ENCODE peak calls at places on chromosome 9, in four cellular contexts. One of them, this sample, is unnamed.

GRCh38 chr9:119283118-119283794 is 86.0 kb downstream of the BRINP1 start:
- DNase-seq in HepG2: no peak
- DNase-seq in K562: no peak
- DNase-seq in GM12878: no peak
- DNase-seq in this sample: peak; percentile 55

GRCh38 chr9:37961346-37961745 is 57.4 kb upstream of the SLC25A51 start:
- DNase-seq in HepG2: no peak
- DNase-seq in K562: no peak
- DNase-seq in GM12878: no peak
- DNase-seq in this sample: no peak

GRCh38 chr9:125551781-125552180 is 155.2 kb downstream of the MAPKAP1 start:
- DNase-seq in HepG2: no peak
- DNase-seq in GM12878: no peak
- DNase-seq in K562: no peak
- DNase-seq in this sample: no peak

GRCh38 chr9:2623046-2623865 is 1.7 kb downstream of the VLDLR start:
- DNase-seq in HepG2: peak; percentile 33
- DNase-seq in GM12878: no peak
- DNase-seq in K562: no peak
- DNase-seq in this sample: peak; percentile 43

GRCh38 chr9:37036237-37037136 is 2.4 kb upstream of the PAX5 start:
- DNase-seq in K562: no peak
- DNase-seq in HepG2: no peak
- DNase-seq in GM12878: no peak
- DNase-seq in this sample: peak; percentile 59

GRCh38 chr9:85016389-85016997 is 347.0 kb downstream of the NTRK2 start:
- DNase-seq in K562: no peak
- DNase-seq in GM12878: no peak
- DNase-seq in HepG2: peak; percentile 53
- DNase-seq in this sample: no peak

GRCh38 chr9:38091310-38092199 is 22.5 kb upstream of the SHB start:
- DNase-seq in HepG2: no peak
- DNase-seq in K562: no peak
- DNase-seq in GM12878: no peak
- DNase-seq in this sample: no peak

GRCh38 chr9:21443849-21444625 is 3.8 kb downstream of the IFNA1 start:
- DNase-seq in GM12878: peak; percentile 69
- DNase-seq in K562: no peak
- DNase-seq in HepG2: no peak
- DNase-seq in this sample: no peak

GRCh38 chr9:121294866-121295661 is 27.1 kb downstream of the GSN start:
- DNase-seq in K562: no peak
- DNase-seq in GM12878: no peak
- DNase-seq in HepG2: peak; percentile 82
- DNase-seq in this sample: no peak

GRCh38 chr9:24035816-24036215 is 209.8 kb upstream of the ELAVL2 start:
- DNase-seq in GM12878: no peak
- DNase-seq in K562: no peak
- DNase-seq in HepG2: no peak
- DNase-seq in this sample: no peak

GRCh38 chr9:99385215-99385614 is 163.1 kb downstream of the SEC61B start:
- DNase-seq in HepG2: no peak
- DNase-seq in K562: no peak
- DNase-seq in GM12878: no peak
- DNase-seq in this sample: no peak

GRCh38 chr9:31185831-31186230 is 1198.6 kb upstream of the ACO1 start:
- DNase-seq in GM12878: no peak
- DNase-seq in HepG2: no peak
- DNase-seq in K562: no peak
- DNase-seq in this sample: no peak

GRCh38 chr9:15873573-15874177 is 320.8 kb downstream of the CCDC171 start:
- DNase-seq in K562: no peak
- DNase-seq in GM12878: no peak
- DNase-seq in HepG2: peak; percentile 33
- DNase-seq in this sample: no peak

GRCh38 chr9:69933445-69933844 is 110.2 kb upstream of the MAMDC2 start:
- DNase-seq in HepG2: no peak
- DNase-seq in K562: no peak
- DNase-seq in GM12878: no peak
- DNase-seq in this sample: no peak

GRCh38 chr9:89360465-89360864 is 42.2 kb downstream of the SECISBP2 start:
- DNase-seq in HepG2: no peak
- DNase-seq in K562: no peak
- DNase-seq in GM12878: no peak
- DNase-seq in this sample: no peak

GRCh38 chr9:129270205-129270604 is 92.1 kb upstream of the IER5L start:
- DNase-seq in K562: no peak
- DNase-seq in GM12878: peak; percentile 93
- DNase-seq in HepG2: no peak
- DNase-seq in this sample: no peak

GRCh38 chr9:93575706-93576295 is 583 bp upstream of the PHF2 start:
- DNase-seq in K562: peak; percentile 75
- DNase-seq in HepG2: no peak
- DNase-seq in GM12878: no peak
- DNase-seq in this sample: no peak

GRCh38 chr9:6838158-6838557 is 80.4 kb downstream of the KDM4C start:
- DNase-seq in GM12878: no peak
- DNase-seq in HepG2: no peak
- DNase-seq in K562: no peak
- DNase-seq in this sample: no peak

GRCh38 chr9:92350129-92350739 is 24.5 kb downstream of the CENPP start:
- DNase-seq in K562: no peak
- DNase-seq in GM12878: no peak
- DNase-seq in HepG2: no peak
- DNase-seq in this sample: no peak

GRCh38 chr9:123044556-123044955 is 11.1 kb downstream of the GPR21 start:
- DNase-seq in HepG2: no peak
- DNase-seq in GM12878: no peak
- DNase-seq in K562: no peak
- DNase-seq in this sample: no peak

GRCh38 chr9:81430727-81431126 is 258.6 kb downstream of the TLE1 start:
- DNase-seq in HepG2: no peak
- DNase-seq in K562: no peak
- DNase-seq in GM12878: no peak
- DNase-seq in this sample: no peak

GRCh38 chr9:70292253-70292652 is 33.5 kb downstream of the SMC5 start:
- DNase-seq in GM12878: no peak
- DNase-seq in HepG2: no peak
- DNase-seq in K562: no peak
- DNase-seq in this sample: no peak

GRCh38 chr9:35650341-35651158 is at the start of gene SIT1:
- DNase-seq in K562: no peak
- DNase-seq in GM12878: no peak
- DNase-seq in HepG2: no peak
- DNase-seq in this sample: peak; percentile 23

GRCh38 chr9:123724211-123724831 is 205.6 kb downstream of the DENND1A start:
- DNase-seq in K562: no peak
- DNase-seq in GM12878: no peak
- DNase-seq in HepG2: no peak
- DNase-seq in this sample: no peak

GRCh38 chr9:96232539-96233241 is 69.3 kb downstream of the HSD17B3 start:
- DNase-seq in HepG2: peak; percentile 41
- DNase-seq in K562: peak; percentile 62
- DNase-seq in GM12878: no peak
- DNase-seq in this sample: peak; percentile 48

GRCh38 chr9:16032799-16033198 is 480.0 kb downstream of the CCDC171 start:
- DNase-seq in GM12878: no peak
- DNase-seq in K562: no peak
- DNase-seq in HepG2: no peak
- DNase-seq in this sample: no peak

DNA sequence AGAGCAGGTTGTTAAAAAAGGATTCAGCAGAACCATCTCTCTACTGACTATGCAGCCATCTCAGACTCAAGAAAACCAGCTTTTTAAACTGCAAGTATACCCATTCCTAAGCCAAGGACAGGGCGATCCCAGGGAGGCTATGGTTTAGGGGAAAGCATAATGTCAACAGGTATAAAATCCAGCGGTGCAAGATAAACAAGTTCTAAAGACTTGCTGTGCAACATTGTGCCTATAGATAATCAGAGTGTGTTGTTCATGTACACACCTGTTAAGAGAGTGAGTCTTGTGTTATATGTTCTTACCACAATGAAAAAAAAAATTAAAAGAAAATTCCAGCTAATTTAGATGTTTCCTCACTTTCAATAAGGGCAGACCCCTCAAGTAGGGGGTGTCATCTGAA is 63.6 kb upstream of the DIRAS2 start:
- DNase-seq in GM12878: no peak
- DNase-seq in HepG2: no peak
- DNase-seq in K562: no peak
- DNase-seq in this sample: no peak
- TF ChIP-seq CBFB in GM12878: no peak
- TF ChIP-seq CBFB in HepG2: no peak
- TF ChIP-seq CBFB in K562: no peak
- TF ChIP-seq CBFB in this sample: no peak

DNA sequence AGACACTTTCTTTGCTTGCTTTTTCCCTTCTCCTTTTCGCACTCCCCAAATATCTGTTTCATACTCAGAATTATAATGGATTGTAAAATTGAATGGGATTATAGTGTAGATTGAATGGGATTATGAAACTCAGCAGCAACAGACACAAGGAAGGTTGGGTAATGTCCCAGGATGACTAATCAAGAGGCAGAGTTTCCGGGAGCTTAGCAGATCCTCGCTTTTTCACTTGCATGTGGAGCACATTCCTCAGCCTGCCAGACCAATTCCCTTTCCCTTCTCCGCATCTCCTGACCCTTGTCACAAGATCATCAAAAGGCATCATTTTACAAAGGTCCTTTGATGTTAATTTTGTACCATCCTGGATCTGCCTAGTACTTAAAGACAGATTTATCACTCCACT is 55.1 kb upstream of the SLC1A1 start:
- DNase-seq in HepG2: no peak
- DNase-seq in K562: no peak
- DNase-seq in GM12878: no peak
- DNase-seq in this sample: no peak
- TF ChIP-seq CBFB in HepG2: no peak
- TF ChIP-seq CBFB in K562: no peak
- TF ChIP-seq CBFB in GM12878: no peak
- TF ChIP-seq CBFB in this sample: no peak

GRCh38 chr9:132372177-132373095 is 17.6 kb upstream of the SETX start:
- DNase-seq in HepG2: no peak
- DNase-seq in GM12878: no peak
- DNase-seq in K562: peak; percentile 17
- DNase-seq in this sample: no peak
- TF ChIP-seq CBFB in HepG2: no peak
- TF ChIP-seq CBFB in GM12878: no peak
- TF ChIP-seq CBFB in K562: no peak
- TF ChIP-seq CBFB in this sample: no peak

DNA sequence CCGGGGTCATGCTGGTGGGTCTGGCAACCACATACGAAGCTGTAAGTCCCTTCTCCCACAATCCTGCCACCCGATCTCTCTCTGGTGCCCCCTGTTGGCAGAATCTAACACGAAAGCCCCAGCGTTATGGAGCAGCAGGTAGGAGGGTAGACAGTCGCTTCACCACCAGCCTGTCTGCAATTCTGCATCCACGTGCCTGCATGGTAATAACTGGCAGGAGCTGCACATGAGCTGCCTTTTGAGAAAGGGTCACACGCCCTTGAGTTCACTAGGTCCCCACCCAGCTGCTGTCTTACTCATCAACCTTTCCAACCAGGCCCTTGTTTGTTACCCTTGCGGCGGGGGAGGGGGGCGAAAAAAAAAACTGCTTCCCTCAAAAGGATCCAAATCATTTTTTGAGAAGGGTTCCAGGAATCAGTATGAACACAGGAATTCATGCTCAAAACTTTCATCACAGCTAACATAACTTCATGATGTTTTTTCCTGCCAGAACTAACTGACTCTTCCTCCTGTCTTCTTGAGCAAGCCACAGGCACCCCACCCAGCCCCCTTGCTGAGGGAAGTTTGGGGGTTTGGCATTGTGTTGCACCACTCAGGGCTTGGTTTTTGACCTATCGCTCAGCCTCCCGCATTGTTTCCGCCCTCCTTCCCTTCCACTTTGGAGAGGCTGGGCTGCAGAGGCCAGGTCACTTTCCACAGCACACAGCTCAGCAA is 19.6 kb upstream of the TMEM252 start:
- DNase-seq in HepG2: peak; percentile 29
- DNase-seq in GM12878: no peak
- DNase-seq in K562: peak; percentile 48
- DNase-seq in this sample: peak; percentile 83
- TF ChIP-seq CBFB in HepG2: no peak
- TF ChIP-seq CBFB in GM12878: no peak
- TF ChIP-seq CBFB in K562: no peak
- TF ChIP-seq CBFB in this sample: no peak

DNA sequence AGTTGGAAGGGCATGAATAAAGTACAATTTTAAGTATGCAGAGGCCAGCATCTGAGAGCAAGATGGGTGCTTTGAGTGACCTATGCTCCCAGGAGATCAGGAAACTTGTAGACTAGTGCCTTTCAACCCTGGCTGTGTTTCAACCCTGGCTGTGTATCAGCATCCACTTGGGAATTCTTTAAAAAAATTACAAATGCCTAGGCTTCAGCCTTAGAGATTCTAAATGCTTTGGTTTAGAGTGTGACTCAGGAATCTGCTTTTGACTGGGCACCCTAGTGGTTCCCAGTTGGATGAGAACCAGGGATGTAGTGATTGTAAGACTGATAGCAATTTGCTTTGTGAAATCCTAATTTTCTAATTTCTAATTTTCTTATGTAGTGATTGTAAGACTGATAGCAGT is 65.6 kb downstream of the RALGPS1 start:
- DNase-seq in GM12878: no peak
- DNase-seq in K562: no peak
- DNase-seq in HepG2: no peak
- DNase-seq in this sample: no peak
- TF ChIP-seq CBFB in GM12878: no peak
- TF ChIP-seq CBFB in K562: no peak
- TF ChIP-seq CBFB in HepG2: no peak
- TF ChIP-seq CBFB in this sample: no peak

DNA sequence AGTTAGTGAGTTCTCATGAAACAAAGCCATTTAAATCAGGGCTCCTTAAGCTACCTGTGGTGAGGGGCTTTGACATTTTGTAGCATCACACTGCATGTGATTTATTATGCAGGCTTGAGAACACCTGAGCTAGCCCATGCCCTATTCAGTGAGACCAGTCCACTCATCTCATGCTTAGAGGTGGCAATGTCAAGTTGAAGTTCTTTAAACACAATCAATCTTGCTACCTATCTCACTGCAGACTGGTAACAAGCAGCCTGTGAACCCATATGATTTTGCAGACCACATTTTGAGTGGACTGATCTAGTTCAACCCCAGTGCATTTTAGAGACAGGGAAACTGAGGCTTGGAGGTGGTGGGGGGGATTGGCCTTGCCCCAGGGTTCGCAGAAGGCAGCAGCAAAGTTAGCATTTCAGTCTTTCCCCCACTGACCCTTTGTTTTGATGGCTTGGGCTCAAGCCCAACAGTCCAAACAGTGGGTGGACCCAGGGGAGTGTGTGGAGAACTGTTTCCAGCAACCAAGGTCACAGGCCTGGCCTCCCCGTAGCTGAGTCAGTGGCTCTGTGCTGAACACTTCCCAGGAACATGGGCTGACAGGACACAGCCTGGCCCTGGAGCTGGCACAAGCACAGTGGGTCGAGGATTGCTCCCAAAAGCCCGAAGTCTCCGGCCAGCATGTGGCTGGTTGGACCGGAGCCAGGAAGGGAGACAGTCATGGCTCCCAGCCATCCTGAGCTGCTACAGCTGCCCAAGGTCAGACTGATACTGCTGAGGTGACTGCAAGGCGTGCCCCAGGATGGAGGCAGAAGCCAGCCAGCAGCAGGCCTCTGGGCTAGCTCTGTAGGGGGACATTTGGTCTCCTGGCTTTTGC is 95.3 kb downstream of the RGS3 start:
- DNase-seq in GM12878: no peak
- DNase-seq in HepG2: peak; percentile 83
- DNase-seq in K562: no peak
- DNase-seq in this sample: no peak
- TF ChIP-seq CBFB in GM12878: no peak
- TF ChIP-seq CBFB in HepG2: no peak
- TF ChIP-seq CBFB in K562: no peak
- TF ChIP-seq CBFB in this sample: no peak